ENCODE peak calls at places on chromosomes 13 and 19, in five cellular contexts. J, Q, L, F and K are unnamed samples.

GRCh38 chr19:18785179-18786124 is 5.7 kb downstream of the COMP start:
- DNase-seq in J (peak), Q (peak), L (peak), F (peak), K (peak)

GRCh38 chr13:91986771-91987515 is 588.5 kb downstream of the GPC5 start:
- DNase-seq in J (no peak), Q (no peak), L (no peak), F (no peak), K (no peak)

GRCh38 chr19:45322311-45322710 is 364 bp downstream of the CKM start:
- DNase-seq in J (no peak), Q (no peak), L (no peak), F (no peak), K (peak)

GRCh38 chr13:96198038-96198437 is 108.1 kb downstream of the HS6ST3 start:
- DNase-seq in J (no peak), Q (no peak), L (no peak), F (no peak), K (no peak)

GRCh38 chr19:58052256-58052655 is 6.8 kb upstream of the ZNF135 start:
- DNase-seq in J (no peak), Q (no peak), L (no peak), F (no peak), K (no peak)

GRCh38 chr13:75101348-75101747 is 380.6 kb downstream of the TBC1D4 start:
- DNase-seq in J (no peak), Q (no peak), L (no peak), F (no peak), K (no peak)

GRCh38 chr13:27203186-27203585 is 31.6 kb upstream of the USP12 start:
- DNase-seq in J (no peak), Q (no peak), L (no peak), F (no peak), K (no peak)

GRCh38 chr19:29381353-29382203 is 144.2 kb upstream of the VSTM2B start:
- DNase-seq in J (peak), Q (peak), L (no peak), F (no peak), K (peak)

GRCh38 chr13:32284927-32285632 is 30.1 kb downstream of the ZAR1L start:
- DNase-seq in J (no peak), Q (no peak), L (peak), F (no peak), K (no peak)

GRCh38 chr13:38358703-38359102 is 9.1 kb downstream of the UFM1 start:
- DNase-seq in J (no peak), Q (no peak), L (no peak), F (no peak), K (no peak)

GRCh38 chr19:11420429-11420893 is 1.3 kb upstream of the RGL3 start:
- DNase-seq in J (peak), Q (peak), L (peak), F (peak), K (peak)

GRCh38 chr13:49836516-49836915 is 44.0 kb upstream of the KPNA3 start:
- DNase-seq in J (no peak), Q (no peak), L (no peak), F (no peak), K (peak)

GRCh38 chr19:15323496-15324235 is 8.7 kb downstream of the BRD4 start:
- DNase-seq in J (peak), Q (peak), L (peak), F (no peak), K (no peak)

GRCh38 chr13:33017410-33017929 is 1.2 kb downstream of the KL start:
- DNase-seq in J (peak), Q (no peak), L (peak), F (no peak), K (peak)

GRCh38 chr19:6903446-6903845 is 16.1 kb downstream of the ADGRE1 start:
- DNase-seq in J (no peak), Q (no peak), L (no peak), F (no peak), K (no peak)

DNA sequence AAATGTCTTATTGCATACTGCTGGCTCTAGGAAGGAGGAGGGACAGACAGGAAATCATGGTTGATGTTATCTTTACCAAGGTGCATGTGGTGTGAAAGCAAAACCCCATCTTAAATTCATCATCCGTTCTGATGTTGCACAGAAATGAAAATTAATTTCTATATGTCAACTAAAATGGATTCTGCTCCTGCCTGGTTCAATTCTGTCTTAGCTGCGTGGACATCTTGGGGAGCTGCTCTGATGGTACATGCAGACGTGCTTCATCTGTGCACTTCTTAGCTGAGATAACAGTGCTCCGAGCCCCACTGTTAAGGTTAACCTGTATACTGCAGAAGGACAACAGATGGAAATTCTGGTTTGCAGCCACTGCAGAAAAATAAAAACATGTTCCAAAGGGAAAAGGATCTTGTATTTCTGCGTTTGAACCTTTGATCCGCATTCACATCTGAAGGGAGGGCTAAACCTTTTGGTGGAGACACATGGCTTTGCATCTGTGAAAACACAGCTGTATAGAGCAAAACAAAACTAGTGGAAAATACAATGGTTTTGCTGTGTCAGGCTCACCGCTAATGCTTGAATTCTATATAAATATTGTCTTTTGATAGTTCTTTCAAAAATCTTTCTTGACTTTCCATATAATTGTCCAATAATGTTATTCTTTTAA is 155.7 kb downstream of the TM9SF2 start:
- DNase-seq in J (peak), Q (no peak), L (no peak), F (no peak), K (no peak)
- H3K27ac ChIP-seq in J (no peak), Q (no peak), L (no peak), F (no peak), K (peak)

DNA sequence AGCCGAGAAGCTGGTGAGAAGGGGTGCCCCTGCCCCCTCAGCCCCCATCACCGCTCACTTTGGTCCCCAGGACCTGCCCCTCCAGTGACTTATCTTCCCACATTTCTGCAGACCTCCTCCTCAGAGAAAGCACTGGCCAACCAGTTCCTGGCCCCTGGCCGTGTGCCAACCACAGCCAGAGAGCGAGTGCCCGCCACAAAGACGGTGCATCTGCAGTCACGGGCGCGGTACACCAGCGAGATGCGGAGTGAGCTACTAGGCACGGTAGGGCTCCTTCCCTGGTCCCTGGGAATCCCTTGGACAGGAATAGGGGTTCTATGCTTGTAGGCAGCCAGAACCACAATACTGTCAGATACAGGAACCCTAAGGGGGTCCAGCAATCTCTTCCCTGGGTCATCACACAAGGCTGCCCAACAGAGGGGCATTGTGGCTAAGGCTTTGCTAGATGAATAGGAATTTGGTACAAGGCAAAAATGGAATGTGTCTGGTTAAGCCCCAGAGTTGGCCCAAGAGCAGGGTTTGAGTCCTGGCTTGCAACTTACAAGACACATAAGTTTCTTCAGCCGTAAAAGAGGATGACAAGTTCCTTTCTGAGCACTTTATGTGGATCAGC is 1.0 kb downstream of the USE1 start:
- DNase-seq in J (no peak), Q (no peak), L (no peak), F (no peak), K (no peak)
- H3K4me3 ChIP-seq in J (peak), Q (no peak), L (no peak), F (no peak), K (peak)

GRCh38 chr19:2036424-2036823 is 14.6 kb downstream of the MKNK2 start:
- DNase-seq in J (no peak), Q (no peak), L (no peak), F (no peak), K (no peak)

GRCh38 chr19:2039959-2040646 is 10.9 kb downstream of the MKNK2 start:
- DNase-seq in J (no peak), Q (no peak), L (no peak), F (no peak), K (no peak)

GRCh38 chr19:2039082-2039958 is 11.7 kb downstream of the MKNK2 start:
- DNase-seq in J (no peak), Q (peak), L (no peak), F (no peak), K (no peak)

GRCh38 chr19:2037676-2038255 is 13.3 kb downstream of the MKNK2 start:
- DNase-seq in J (no peak), Q (no peak), L (no peak), F (no peak), K (no peak)

DNA sequence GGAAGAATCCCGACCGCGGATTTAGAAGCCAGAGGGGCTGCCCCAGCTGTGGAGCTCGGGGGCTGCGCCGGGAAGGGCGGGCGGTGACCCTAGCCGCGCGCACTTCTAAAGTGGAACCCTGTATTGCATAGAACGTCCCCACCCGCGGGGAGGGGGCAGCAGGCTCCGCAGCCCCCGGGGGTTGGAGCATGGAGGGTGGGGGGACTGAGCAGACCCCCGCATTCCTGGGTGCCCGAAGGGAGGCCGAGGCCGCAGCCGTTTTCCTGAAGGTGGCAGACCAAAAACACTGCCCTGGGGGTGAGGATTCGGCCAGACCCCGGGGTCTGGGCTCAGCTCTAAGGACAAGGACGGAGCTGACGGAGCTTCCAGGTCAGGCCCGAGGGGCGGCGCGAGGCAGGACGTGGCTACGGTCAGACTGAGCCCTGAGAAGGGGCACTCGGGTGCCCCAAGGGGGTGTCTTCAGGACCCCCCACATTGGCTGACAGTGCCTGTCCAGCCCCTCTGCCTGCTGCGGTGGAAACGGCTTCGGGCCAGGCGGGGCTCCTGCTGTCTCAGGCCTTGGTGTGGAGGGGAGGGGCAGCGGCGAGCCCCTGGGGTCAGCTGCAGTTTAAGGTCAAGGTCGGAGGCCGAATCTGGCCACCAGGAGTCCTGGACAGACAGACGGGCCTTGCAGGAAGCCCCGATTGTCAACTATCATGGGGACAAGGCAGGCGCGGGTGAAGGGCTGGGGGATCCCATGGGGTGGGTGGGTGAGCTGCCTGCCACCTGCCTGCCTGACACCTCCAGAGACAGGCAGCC is 12.6 kb downstream of the MKNK2 start:
- DNase-seq in J (no peak), Q (peak), L (no peak), F (no peak), K (peak)
- H3K27ac ChIP-seq in J (no peak), Q (no peak), L (peak), F (peak), K (no peak)

DNA sequence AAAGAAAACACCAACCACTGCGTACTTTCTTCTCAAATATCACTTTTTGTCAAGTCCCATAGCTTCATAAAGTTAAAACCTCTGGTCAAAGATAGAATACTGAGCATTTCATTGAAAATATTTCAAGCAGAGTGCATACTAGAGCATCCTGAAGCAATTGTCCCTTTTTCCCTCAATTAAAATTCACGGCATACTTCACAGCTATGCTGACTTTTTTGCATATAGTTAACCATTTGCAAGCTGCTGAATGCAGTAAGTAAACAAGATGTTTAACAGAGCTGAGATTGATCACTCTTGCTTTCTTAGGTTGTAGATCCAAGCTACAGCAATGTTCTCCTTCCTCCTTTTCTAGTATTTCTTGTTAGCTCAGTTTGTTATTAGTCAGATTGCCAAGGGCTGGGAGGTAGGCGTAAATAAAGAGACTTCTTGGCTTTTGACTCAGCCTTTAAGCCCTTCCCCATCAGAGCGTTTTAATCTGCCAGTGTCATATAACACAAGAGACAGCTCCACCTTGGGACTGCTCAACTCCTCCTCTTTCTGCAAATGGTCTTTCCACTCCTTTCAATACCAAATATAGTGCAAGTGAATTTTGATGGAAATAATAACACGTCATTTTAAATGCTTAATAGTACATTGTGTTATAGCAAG is at the start of gene SLITRK6:
- DNase-seq in J (peak), Q (no peak), L (peak), F (no peak), K (peak)
- H3K4me3 ChIP-seq in J (peak), Q (no peak), L (no peak), F (no peak), K (no peak)

DNA sequence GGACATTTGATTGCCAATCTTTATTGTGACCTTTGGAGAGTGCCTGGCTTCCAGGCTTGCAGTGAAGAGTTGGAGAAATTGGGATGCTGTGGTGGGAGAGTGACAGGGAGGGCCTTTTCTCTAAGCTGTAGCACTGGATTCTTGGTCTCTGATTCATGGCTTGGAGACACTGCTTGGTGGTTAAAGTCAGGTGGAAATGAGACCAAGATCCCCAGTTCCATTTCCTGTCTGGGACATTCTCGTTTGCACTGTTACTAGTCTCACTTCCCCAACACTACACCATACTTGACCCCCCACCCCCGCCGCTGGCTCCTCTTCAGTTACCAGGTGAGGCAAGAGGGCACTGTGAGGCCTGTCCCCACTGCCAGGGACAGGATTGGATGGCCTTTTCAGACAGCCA is 2.9 kb downstream of the SUPT5H start:
- DNase-seq in J (no peak), Q (no peak), L (no peak), F (no peak), K (no peak)
- H3K27ac ChIP-seq in J (no peak), Q (no peak), L (peak), F (no peak), K (no peak)

GRCh38 chr19:2042485-2043268 is 8.4 kb downstream of the MKNK2 start:
- DNase-seq in J (peak), Q (peak), L (peak), F (peak), K (no peak)
- H3K4me3 ChIP-seq in J (no peak), Q (peak), L (peak), F (peak), K (peak)